ENCODE peak calls at places on chromosomes 2 and 18, in four cellular contexts. S is EL, H is globus pallidus, W is keratinocyte. X is an unnamed sample.

GRCh38 chr2:15579641-15580040 is 12.0 kb upstream of the DDX1 start:
- DNase-seq in W (no peak), H (no peak), S (peak; percentile 25), X (peak; percentile 75)

GRCh38 chr2:194214192-194214591 is 1442.8 kb upstream of the SLC39A10 start:
- DNase-seq in H (no peak), W (no peak), S (no peak), X (no peak)

GRCh38 chr2:105261061-105261460 is 19.5 kb downstream of the GPR45 start:
- DNase-seq in H (no peak), W (peak; percentile 40), S (peak; percentile 93), X (peak; percentile 99)

GRCh38 chr2:118940486-118941120 is 1.4 kb upstream of the MARCO start:
- DNase-seq in H (peak; percentile 47), W (no peak), S (no peak), X (no peak)

GRCh38 chr2:241508240-241508509 is 209 bp downstream of the STK25 start:
- DNase-seq in W (no peak), H (no peak), S (no peak), X (no peak)

GRCh38 chr2:23283-23682 is 23.0 kb downstream of the FAM110C start:
- DNase-seq in S (no peak), W (no peak), H (no peak), X (no peak)

GRCh38 chr18:58310517-58310916 is 266.5 kb downstream of the NEDD4L start:
- DNase-seq in H (no peak), W (no peak), S (no peak), X (peak; percentile 56)

GRCh38 chr2:133342960-133343359 is 225.3 kb downstream of the NCKAP5 start:
- DNase-seq in W (no peak), S (no peak), H (no peak), X (no peak)

GRCh38 chr2:160901631-160902030 is 258.6 kb upstream of the TANK start:
- DNase-seq in W (no peak), S (no peak), H (no peak), X (no peak)

GRCh38 chr2:16546128-16546754 is 119.4 kb downstream of the CYRIA start:
- DNase-seq in H (no peak), S (no peak), W (peak; percentile 9), X (peak; percentile 18)

GRCh38 chr18:12036201-12036751 is 55.0 kb downstream of the IMPA2 start:
- DNase-seq in W (peak; percentile 79), H (no peak), S (no peak), X (no peak)

GRCh38 chr2:71852141-71852711 is 295.4 kb downstream of the CYP26B1 start:
- DNase-seq in H (no peak), W (no peak), S (no peak), X (no peak)

GRCh38 chr18:59918320-59918755 is 18.5 kb downstream of the PMAIP1 start:
- DNase-seq in H (no peak), W (no peak), S (peak; percentile 54), X (peak; percentile 87)

GRCh38 chr2:207282916-207283315 is 117.2 kb upstream of the KLF7 start:
- DNase-seq in S (no peak), H (peak; percentile 62), W (no peak), X (no peak)

GRCh38 chr18:57819671-57820460 is 16.8 kb upstream of the ATP8B1 start:
- DNase-seq in H (no peak), W (peak; percentile 50), S (peak; percentile 93), X (peak; percentile 91)

GRCh38 chr2:174336403-174337336 is 1.9 kb downstream of the SP9 start:
- DNase-seq in W (no peak), H (no peak), S (peak; percentile 65), X (no peak)

X was measured in astrocyte.